ENCODE peak calls at places on chromosomes 7 and 10, in seven cellular contexts. C, N, F, X, E, K and T are unnamed samples.

GRCh38 chr7:26413007-26413691 is 121.5 kb downstream of the SNX10 start:
- DNase-seq in C (no peak), N (no peak), F (no peak), X (no peak), E (no peak), K (no peak), T (no peak)

GRCh38 chr7:112089551-112089950 is 116.6 kb downstream of the DOCK4 start:
- DNase-seq in C (no peak), N (no peak), F (no peak), X (no peak), E (no peak), K (no peak), T (peak; percentile 53)

GRCh38 chr7:1058821-1059199 is 14.5 kb downstream of the GPR146 start:
- DNase-seq in C (no peak), N (peak; percentile 66), F (no peak), X (no peak), E (no peak), K (no peak), T (no peak)

GRCh38 chr7:128860158-128861073 is 2.2 kb upstream of the ATP6V1F start:
- DNase-seq in C (peak; percentile 75), N (peak; percentile 45), F (no peak), X (no peak), E (peak; percentile 56), K (no peak), T (no peak)

GRCh38 chr10:99369551-99369950 is 40.4 kb downstream of the CNNM1 start:
- DNase-seq in C (no peak), N (no peak), F (no peak), X (no peak), E (peak; percentile 22), K (no peak), T (no peak)

GRCh38 chr7:12490105-12490688 is 80.3 kb upstream of the SCIN start:
- DNase-seq in C (no peak), N (peak; percentile 45), F (peak; percentile 49), X (no peak), E (peak; percentile 23), K (no peak), T (no peak)

GRCh38 chr7:89714131-89714530 is 440.1 kb upstream of the STEAP1 start:
- DNase-seq in C (no peak), N (no peak), F (no peak), X (no peak), E (no peak), K (no peak), T (no peak)

GRCh38 chr7:17846935-17847334 is 93.4 kb downstream of the SNX13 start:
- DNase-seq in C (no peak), N (no peak), F (no peak), X (no peak), E (no peak), K (no peak), T (no peak)

GRCh38 chr7:79877874-79878465 is 256.7 kb upstream of the GNAI1 start:
- DNase-seq in C (no peak), N (no peak), F (no peak), X (no peak), E (no peak), K (no peak), T (no peak)

GRCh38 chr10:43373461-43373860 is 2.0 kb downstream of the FXYD4 start:
- DNase-seq in C (no peak), N (no peak), F (no peak), X (no peak), E (no peak), K (no peak), T (no peak)

GRCh38 chr7:7996568-7996967 is 28.0 kb downstream of the GLCCI1 start:
- DNase-seq in C (no peak), N (no peak), F (no peak), X (no peak), E (peak; percentile 56), K (no peak), T (no peak)

GRCh38 chr7:76198202-76198601 is 3.5 kb upstream of the SRRM3 start:
- DNase-seq in C (no peak), N (no peak), F (no peak), X (no peak), E (no peak), K (no peak), T (no peak)

GRCh38 chr7:6260291-6261183 is 11.9 kb downstream of the CYTH3 start:
- DNase-seq in C (no peak), N (no peak), F (no peak), X (no peak), E (peak; percentile 67), K (no peak), T (no peak)

GRCh38 chr7:6258440-6259182 is 13.8 kb downstream of the CYTH3 start:
- DNase-seq in C (no peak), N (peak; percentile 35), F (no peak), X (no peak), E (peak; percentile 85), K (no peak), T (no peak)

GRCh38 chr7:6259257-6259656 is 13.2 kb downstream of the CYTH3 start:
- DNase-seq in C (no peak), N (no peak), F (no peak), X (no peak), E (no peak), K (no peak), T (no peak)

GRCh38 chr7:6261699-6262098 is 10.7 kb downstream of the CYTH3 start:
- DNase-seq in C (no peak), N (no peak), F (no peak), X (no peak), E (no peak), K (no peak), T (no peak)

DNA sequence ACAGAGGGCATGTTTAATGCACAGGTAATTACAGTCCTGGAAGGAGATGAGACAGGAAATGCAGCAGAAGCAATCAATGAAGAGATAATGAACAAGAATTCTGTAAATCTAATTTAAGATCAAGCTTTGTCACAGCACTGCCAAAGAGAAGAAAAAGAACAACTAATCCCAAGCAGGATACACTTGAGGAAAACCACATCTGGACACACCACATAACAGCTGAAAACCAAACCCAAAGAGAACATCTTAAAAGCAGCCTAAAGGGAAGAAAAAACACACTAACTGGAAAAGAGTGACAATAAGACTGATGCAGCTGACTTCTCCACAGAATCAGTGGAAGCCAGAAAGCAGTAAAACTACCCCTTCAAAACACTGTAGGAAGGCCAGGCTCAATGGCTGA is 10.2 kb downstream of the CYTH3 start:
- DNase-seq in C (no peak), N (no peak), F (no peak), X (no peak), E (no peak), K (no peak), T (no peak)
- H3K4me1 ChIP-seq in C (peaks cover 34% of the 10 kb centered on the region), N (peaks cover 16% of the 10 kb centered on the region), F (peaks cover 39% of the 10 kb centered on the region), X (peaks cover 22% of the 10 kb centered on the region), E (peaks cover 21% of the 10 kb centered on the region), K (peaks cover 18% of the 10 kb centered on the region), T (peaks cover 12% of the 10 kb centered on the region)

GRCh38 chr10:119313024-119313423 is 105.7 kb downstream of the GRK5 start:
- DNase-seq in C (no peak), N (no peak), F (no peak), X (no peak), E (no peak), K (no peak), T (no peak)

GRCh38 chr10:119313645-119314044 is 106.3 kb downstream of the GRK5 start:
- DNase-seq in C (no peak), N (no peak), F (no peak), X (no peak), E (no peak), K (peak; percentile 49), T (no peak)

GRCh38 chr10:119315128-119316001 is 108.0 kb downstream of the GRK5 start:
- DNase-seq in C (peak; percentile 83), N (no peak), F (peak; percentile 85), X (no peak), E (peak; percentile 97), K (peak; percentile 43), T (no peak)

GRCh38 chr10:119314061-119314460 is 106.7 kb downstream of the GRK5 start:
- DNase-seq in C (no peak), N (no peak), F (no peak), X (no peak), E (no peak), K (no peak), T (no peak)

GRCh38 chr10:119314486-119314885 is 107.1 kb downstream of the GRK5 start:
- DNase-seq in C (no peak), N (no peak), F (no peak), X (no peak), E (no peak), K (no peak), T (no peak)
- H3K4me1 ChIP-seq in C (peaks cover 20% of the 10 kb centered on the region), N (peaks cover 22% of the 10 kb centered on the region), F (peaks cover 68% of the 10 kb centered on the region), X (peaks cover 35% of the 10 kb centered on the region), E (peaks cover 47% of the 10 kb centered on the region), K (peaks cover 33% of the 10 kb centered on the region), T (peaks cover 66% of the 10 kb centered on the region)

GRCh38 chr10:110394898-110395297 is 90.2 kb upstream of the SMNDC1 start:
- DNase-seq in C (no peak), N (no peak), F (no peak), X (no peak), E (no peak), K (no peak), T (no peak)
- H3K4me1 ChIP-seq in C (no peaks in the 10 kb centered on the region), N (peaks cover 14% of the 10 kb centered on the region), F (peaks cover 73% of the 10 kb centered on the region), X (no peaks in the 10 kb centered on the region), E (peaks cover 32% of the 10 kb centered on the region), K (no peaks in the 10 kb centered on the region), T (peaks cover 29% of the 10 kb centered on the region)

DNA sequence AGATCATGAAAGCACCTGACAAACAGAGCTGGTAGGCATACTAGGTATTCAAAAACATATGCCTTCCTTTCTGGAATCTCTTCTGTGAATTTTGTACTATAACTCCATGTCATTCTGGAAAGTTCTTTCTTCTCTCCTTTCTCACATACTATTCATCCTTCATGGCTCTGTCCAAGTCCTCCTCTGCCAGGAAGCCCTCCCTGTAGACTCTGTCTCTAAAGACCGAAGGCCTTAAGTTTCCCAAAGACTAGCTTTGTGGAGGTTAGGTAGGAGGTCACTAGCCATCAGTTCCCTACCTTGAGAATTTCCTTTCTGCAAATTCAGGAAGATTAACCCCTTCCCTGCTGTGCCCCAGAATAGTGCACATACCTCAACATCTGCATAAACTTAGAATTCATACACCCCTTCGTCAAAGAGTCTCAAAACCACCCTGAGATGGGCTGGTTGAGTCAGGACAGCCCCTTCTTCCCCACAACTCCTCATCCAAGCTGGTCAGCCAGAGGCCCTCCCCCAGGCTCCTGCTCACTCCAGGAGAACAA is 20.6 kb downstream of the SORBS1 start:
- DNase-seq in C (no peak), N (no peak), F (no peak), X (no peak), E (no peak), K (no peak), T (no peak)
- H3K4me1 ChIP-seq in C (peaks cover 96% of the 10 kb centered on the region), N (no peaks in the 10 kb centered on the region), F (no peaks in the 10 kb centered on the region), X (no peaks in the 10 kb centered on the region), E (peaks cover 4% of the 10 kb centered on the region), K (no peaks in the 10 kb centered on the region), T (peaks cover 61% of the 10 kb centered on the region)